ENCODE peak calls at places on chromosomes 13 and 19, in five cellular contexts. T, W, E, I and R are unnamed samples. For H3K36me3, the result is how much of the 10 kb centered on the place peaks cover.

GRCh38 chr19:47158879-47159509 is 28.4 kb downstream of the SAE1 start:
- DNase-seq in W (no peak), T (no peak), E (no peak), I (no peak), R (peak)

GRCh38 chr13:28376604-28377003 is 118.3 kb downstream of the FLT1 start:
- DNase-seq in T (no peak), I (no peak), W (no peak), E (no peak), R (no peak)

GRCh38 chr13:35891973-35892441 is 239.2 kb downstream of the DCLK1 start:
- DNase-seq in I (peak), W (no peak), E (no peak), T (no peak), R (no peak)

GRCh38 chr19:33868821-33869412 is 72.2 kb downstream of the KCTD15 start:
- DNase-seq in T (peak), W (no peak), I (no peak), E (peak), R (peak)

GRCh38 chr13:48615017-48615416 is 38.7 kb upstream of the CYSLTR2 start:
- DNase-seq in I (no peak), T (no peak), W (no peak), E (no peak), R (no peak)

GRCh38 chr19:17086129-17086528 is 10.6 kb downstream of the MYO9B start:
- DNase-seq in T (no peak), E (no peak), W (no peak), I (no peak), R (no peak)

GRCh38 chr13:42899266-42899665 is 92.8 kb downstream of the EPSTI1 start:
- DNase-seq in E (no peak), I (no peak), W (no peak), T (no peak), R (no peak)

GRCh38 chr19:45460807-45461347 is 6.9 kb upstream of the FOSB start:
- DNase-seq in E (no peak), I (no peak), W (no peak), T (no peak), R (no peak)

GRCh38 chr19:5665781-5666513 is 14.4 kb downstream of the MICOS13 start:
- DNase-seq in T (no peak), W (no peak), I (no peak), E (no peak), R (peak)

GRCh38 chr13:19665427-19665859 is 32.0 kb downstream of the MPHOSPH8 start:
- DNase-seq in I (no peak), T (no peak), E (peak), W (no peak), R (no peak)

GRCh38 chr19:13794388-13794751 is 873 bp upstream of the ZSWIM4 start:
- DNase-seq in W (peak), T (peak), I (no peak), E (no peak), R (peak)

GRCh38 chr19:17555480-17555928 is at the start of gene COLGALT1:
- DNase-seq in T (peak), I (peak), W (peak), E (peak), R (peak)

GRCh38 chr19:49058592-49058991 is 1.0 kb upstream of the CGB7 start:
- DNase-seq in I (no peak), E (peak), W (no peak), T (no peak), R (no peak)

GRCh38 chr19:19782783-19783182 is 38.8 kb downstream of the ZNF506 start:
- DNase-seq in I (no peak), T (no peak), E (no peak), W (no peak), R (no peak)

GRCh38 chr19:19788015-19788414 is 33.5 kb downstream of the ZNF506 start:
- DNase-seq in I (no peak), E (no peak), W (no peak), T (no peak), R (no peak)
- H3K36me3 ChIP-seq in I (under half), E (under half), W (half or more), T (half or more), R (under half)

GRCh38 chr19:1226227-1226518 is 11.6 kb downstream of the CBARP start:
- DNase-seq in T (no peak), E (no peak), I (no peak), W (no peak), R (no peak)

GRCh38 chr19:1223018-1223855 is 14.6 kb downstream of the CBARP start:
- DNase-seq in T (peak), W (peak), E (peak), I (no peak), R (peak)

GRCh38 chr19:1225451-1226226 is 12.2 kb downstream of the CBARP start:
- DNase-seq in E (no peak), I (no peak), T (no peak), W (no peak), R (no peak)

GRCh38 chr19:1224047-1224825 is 13.6 kb downstream of the CBARP start:
- DNase-seq in W (no peak), I (no peak), T (no peak), E (no peak), R (no peak)

DNA sequence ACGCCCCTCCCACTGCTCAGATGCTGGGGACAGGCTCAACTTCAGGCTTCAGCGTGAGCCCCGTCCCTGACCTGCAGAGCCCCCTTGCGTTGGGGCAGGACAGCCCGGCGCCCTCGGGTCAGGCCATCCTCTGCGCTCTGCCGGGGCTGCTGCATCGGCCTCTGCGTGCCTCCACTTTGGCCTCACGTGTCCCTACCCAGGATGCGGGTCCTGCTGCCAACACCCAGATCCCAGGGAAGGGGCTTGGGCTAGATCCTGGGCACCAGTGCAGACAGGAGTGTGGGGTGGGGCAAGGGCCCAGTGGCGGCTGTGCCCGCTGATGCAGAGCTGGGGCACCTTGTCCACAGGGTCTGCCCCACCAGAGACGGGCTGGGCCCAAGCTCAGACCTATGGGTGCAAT is 13.0 kb downstream of the CBARP start:
- DNase-seq in T (no peak), W (no peak), I (no peak), E (no peak), R (no peak)
- H3K36me3 ChIP-seq in T (under half), W (half or more), I (under half), E (under half), R (half or more)

GRCh38 chr19:7527516-7528191 is 5.2 kb downstream of the MCOLN1 start:
- DNase-seq in W (no peak), I (no peak), E (peak), T (no peak), R (no peak)
- H3K36me3 ChIP-seq in W (under half), I (under half), E (under half), T (under half), R (under half)

DNA sequence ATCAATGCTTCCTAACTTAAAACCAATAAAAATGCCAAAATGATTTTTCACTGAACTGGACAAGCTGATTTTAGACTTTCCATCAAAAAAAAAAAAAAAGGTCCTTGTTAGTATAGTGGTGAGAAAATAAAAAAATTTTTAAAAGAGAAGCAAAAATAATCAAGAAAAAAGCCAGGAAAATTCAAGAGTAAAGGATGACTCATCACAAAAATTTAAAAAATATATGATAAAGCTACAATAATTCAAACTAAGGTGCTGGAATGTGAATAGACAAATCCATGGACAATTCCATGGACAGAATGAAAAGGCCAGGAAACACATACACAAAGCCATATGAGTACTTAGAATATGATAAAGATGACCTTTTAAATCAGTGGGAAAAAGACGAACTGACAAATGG is 26.1 kb downstream of the ALG5 start:
- DNase-seq in I (no peak), T (no peak), W (no peak), E (no peak), R (no peak)
- H3K36me3 ChIP-seq in I (under half), T (half or more), W (half or more), E (under half), R (half or more)